ENCODE peak calls at places on chromosomes 12 and 14, in seven cellular contexts. C, Q, J, T, U, N and M are unnamed samples. For H3K27me3, the result is how much of the 10 kb centered on the place peaks cover.

GRCh38 chr14:102828201-102828600 is 51.0 kb downstream of the TRAF3 start:
- DNase-seq in Q (no peak), U (no peak), C (no peak), T (no peak), N (no peak), J (no peak), M (no peak)

GRCh38 chr12:120869376-120869775 is 34.8 kb downstream of the SPPL3 start:
- DNase-seq in U (no peak), N (no peak), T (no peak), Q (no peak), J (no peak), C (no peak), M (no peak)

GRCh38 chr14:68549966-68550705 is 242.7 kb downstream of the ZFP36L1 start:
- DNase-seq in N (no peak), C (no peak), U (no peak), T (no peak), J (peak), Q (peak), M (no peak)

GRCh38 chr12:60308366-60309000 is 712.7 kb downstream of the SLC16A7 start:
- DNase-seq in Q (no peak), J (no peak), T (no peak), C (no peak), U (no peak), N (no peak), M (no peak)

GRCh38 chr14:92755495-92755894 is 7.1 kb upstream of the LGMN start:
- DNase-seq in J (no peak), T (no peak), C (no peak), N (no peak), U (no peak), Q (no peak), M (no peak)

GRCh38 chr14:98826618-98827017 is 445.4 kb downstream of the BCL11B start:
- DNase-seq in Q (peak), U (no peak), T (no peak), J (no peak), N (no peak), C (no peak), M (no peak)

GRCh38 chr12:119699199-119699765 is 31.3 kb downstream of the PRKAB1 start:
- DNase-seq in U (no peak), Q (no peak), N (no peak), T (no peak), C (no peak), J (no peak), M (no peak)

GRCh38 chr14:59187802-59188460 is 536 bp upstream of the DAAM1 start:
- DNase-seq in J (peak), C (no peak), U (no peak), N (no peak), Q (peak), T (peak), M (no peak)

GRCh38 chr12:6250343-6250742 is 50.1 kb downstream of the CD9 start:
- DNase-seq in Q (no peak), N (no peak), J (no peak), U (no peak), T (no peak), C (no peak), M (no peak)

GRCh38 chr12:122304924-122305323 is 38.6 kb upstream of the VPS33A start:
- DNase-seq in N (no peak), J (no peak), Q (no peak), C (no peak), T (no peak), U (no peak), M (no peak)

GRCh38 chr12:27869567-27869966 is 89.5 kb upstream of the MANSC4 start:
- DNase-seq in J (no peak), T (no peak), N (no peak), C (no peak), Q (no peak), U (no peak), M (no peak)

GRCh38 chr12:11906284-11906935 is 164.3 kb upstream of the BCL2L14 start:
- DNase-seq in J (no peak), T (no peak), U (no peak), C (no peak), Q (no peak), N (no peak), M (no peak)

GRCh38 chr12:29782285-29782820 is 1.4 kb downstream of the TMTC1 start:
- DNase-seq in N (peak), T (peak), J (peak), Q (peak), U (no peak), C (no peak), M (no peak)
- H3K4me3 ChIP-seq in N (peak), T (peak), J (peak), Q (peak), U (peak), C (no peak), M (peak)

GRCh38 chr14:46940600-46940999 is 289.0 kb upstream of the RPL10L start:
- DNase-seq in T (no peak), J (no peak), C (no peak), N (no peak), Q (no peak), U (no peak), M (no peak)
- H3K27me3 ChIP-seq in T (under half), J (under half), C (under half), N (under half), Q (under half), U (under half), M (under half)

DNA sequence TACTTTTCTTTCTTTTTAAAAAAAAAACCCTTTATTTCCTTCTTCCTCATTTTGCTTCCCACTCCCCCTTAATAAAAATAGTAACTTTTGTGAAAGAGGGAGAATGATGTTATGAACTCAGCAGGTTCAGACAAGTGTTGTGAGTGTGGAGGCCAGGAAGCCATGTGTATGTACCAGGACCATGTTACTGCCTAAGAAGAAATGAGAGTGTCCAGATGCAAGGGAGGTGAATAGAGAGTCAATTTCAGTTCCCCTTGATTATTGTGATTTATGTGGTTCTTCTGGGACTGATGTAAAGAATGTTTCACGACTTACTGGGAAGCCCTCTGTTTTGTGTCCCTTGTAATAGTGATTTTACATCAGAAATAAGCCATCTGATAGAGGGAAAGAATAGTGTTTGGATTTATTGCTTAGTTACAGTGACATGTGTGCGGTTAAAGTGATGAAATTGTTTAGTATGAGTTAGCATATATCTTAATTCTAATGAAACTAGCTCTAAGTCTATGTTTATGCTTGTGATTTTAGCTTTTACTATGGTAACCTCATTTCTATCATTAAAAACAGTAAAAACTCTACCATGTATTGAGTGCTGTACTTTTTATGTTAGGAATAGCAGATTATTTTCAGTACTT is 32.5 kb downstream of the FBXO34 start:
- DNase-seq in T (no peak), U (no peak), C (peak), J (no peak), Q (no peak), N (peak), M (no peak)
- H3K4me3 ChIP-seq in T (no peak), U (no peak), C (no peak), J (no peak), Q (no peak), N (no peak), M (no peak)

GRCh38 chr12:3199551-3200031 is 122.4 kb downstream of the TSPAN9 start:
- DNase-seq in N (no peak), U (no peak), T (no peak), J (no peak), C (no peak), Q (peak), M (no peak)
- H3K27me3 ChIP-seq in N (under half), U (under half), T (under half), J (under half), C (under half), Q (under half), M (under half)

DNA sequence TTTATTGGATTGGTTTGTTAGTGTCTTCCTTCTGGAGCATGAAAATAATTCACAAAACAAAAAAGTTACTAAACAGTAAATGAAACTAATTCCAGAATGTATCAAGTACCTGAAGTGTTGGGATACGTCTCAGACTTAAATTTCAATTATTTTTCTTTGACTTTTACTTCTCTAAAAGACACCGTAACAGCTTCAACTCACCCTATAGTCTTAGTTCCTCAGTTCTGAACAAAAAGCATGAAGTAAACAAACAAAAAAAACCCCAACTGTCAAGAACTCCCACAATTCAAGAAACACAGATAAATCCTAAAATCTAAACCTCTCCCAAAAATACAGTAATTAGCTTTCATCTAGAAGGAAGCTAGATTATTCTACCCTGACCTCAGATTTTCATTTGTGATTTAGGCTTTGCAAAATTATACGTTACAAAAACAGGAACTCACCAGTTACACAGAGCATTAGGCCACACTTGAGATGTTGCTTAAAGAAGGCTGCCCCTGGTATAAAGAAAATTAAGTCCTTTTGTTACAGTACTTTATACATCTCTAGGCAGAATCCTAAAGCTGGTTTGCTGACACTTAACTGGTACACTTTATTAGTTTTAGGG is 10.2 kb downstream of the HEATR5A start:
- DNase-seq in C (no peak), J (no peak), N (no peak), Q (no peak), T (no peak), U (no peak), M (no peak)
- H3K4me3 ChIP-seq in C (no peak), J (no peak), N (no peak), Q (no peak), T (no peak), U (no peak), M (no peak)

GRCh38 chr12:132219323-132219722 is 75.1 kb downstream of the NOC4L start:
- DNase-seq in Q (no peak), J (no peak), C (no peak), T (no peak), N (no peak), U (no peak), M (no peak)
- H3K27me3 ChIP-seq in Q (under half), J (under half), C (under half), T (under half), N (under half), U (under half), M (under half)

GRCh38 chr12:106582661-106583577 is at the start of gene RFX4:
- DNase-seq in Q (peak), N (no peak), C (no peak), T (no peak), J (no peak), U (no peak), M (no peak)
- H3K4me3 ChIP-seq in Q (peak), N (no peak), C (no peak), T (peak), J (no peak), U (no peak), M (peak)